ENCODE peak calls at places on chromosomes 16 and 17, in ten cellular contexts. R is Right ventricle myocardium superior; B is progenitor cell of endocrine pancreas; V is germinal center; X is activated CD8-positive, alpha-beta T cell treated with anti-CD3 and anti-CD28 coated beads for 36 hours; L is LHCN-M2; Q is NCI-H1105 treated with DMSO at 0.1 percent for 48 hours; Y is T47D; W is stimulated activated naive B cell treated with anti-CD40 and anti-IgM and Interleukin-4, amounts not matched to agents 10 μg/mL and 1 μg/mL and 100 μg/mL, for 72 hours; K is hepatocyte. H is an unnamed sample.

GRCh38 chr16:31125844-31126243 is 8.4 kb downstream of the KAT8 start:
- DNase-seq in R (no peak), B (no peak), V (no peak), X (no peak), L (no peak), Q (no peak), Y (no peak), W (no peak), K (no peak), H (no peak)

GRCh38 chr17:49964539-49965521 is 4.2 kb upstream of the DLX4 start:
- DNase-seq in R (no peak), B (no peak), V (no peak), X (peak), L (no peak), Q (no peak), Y (no peak), W (no peak), K (no peak), H (no peak)

GRCh38 chr16:87127061-87127765 is 190.0 kb downstream of the C16orf95 start:
- DNase-seq in R (no peak), B (no peak), V (no peak), X (no peak), L (no peak), Q (no peak), Y (no peak), W (no peak), K (peak), H (peak)

GRCh38 chr16:89720520-89720858 is 209 bp downstream of the VPS9D1 start:
- DNase-seq in R (peak), B (peak), V (no peak), X (no peak), L (no peak), Q (no peak), Y (no peak), W (no peak), K (peak), H (no peak)

GRCh38 chr16:66901626-66902025 is 17.1 kb downstream of the CDH16 start:
- DNase-seq in R (peak), B (no peak), V (no peak), X (no peak), L (no peak), Q (no peak), Y (no peak), W (no peak), K (no peak), H (no peak)

GRCh38 chr16:73215482-73216377 is 167.8 kb upstream of the ZFHX3 start:
- DNase-seq in R (no peak), B (no peak), V (no peak), X (no peak), L (no peak), Q (no peak), Y (no peak), W (no peak), K (no peak), H (no peak)

GRCh38 chr16:495127-495748 is 32.3 kb upstream of the CAPN15 start:
- DNase-seq in R (no peak), B (no peak), V (peak), X (peak), L (peak), Q (peak), Y (peak), W (no peak), K (peak), H (no peak)

GRCh38 chr17:31835984-31836383 is 23.1 kb downstream of the COPRS start:
- DNase-seq in R (no peak), B (no peak), V (no peak), X (no peak), L (no peak), Q (no peak), Y (no peak), W (no peak), K (no peak), H (no peak)

GRCh38 chr16:11047057-11047456 is 102.7 kb downstream of the CLEC16A start:
- DNase-seq in R (no peak), B (no peak), V (no peak), X (no peak), L (peak), Q (no peak), Y (no peak), W (no peak), K (peak), H (no peak)

GRCh38 chr17:69669441-69670178 is 255.1 kb downstream of the MAP2K6 start:
- DNase-seq in R (no peak), B (no peak), V (no peak), X (no peak), L (peak), Q (peak), Y (no peak), W (no peak), K (peak), H (no peak)

GRCh38 chr17:3683054-3683511 is 12.9 kb downstream of the P2RX5 start:
- DNase-seq in R (no peak), B (no peak), V (peak), X (peak), L (peak), Q (peak), Y (peak), W (peak), K (no peak), H (no peak)

GRCh38 chr16:30016555-30017276 is 5.9 kb upstream of the DOC2A start:
- DNase-seq in R (no peak), B (no peak), V (no peak), X (no peak), L (no peak), Q (no peak), Y (no peak), W (no peak), K (no peak), H (no peak)

GRCh38 chr17:18262111-18262510 is 1.6 kb downstream of the MIEF2 start:
- DNase-seq in R (peak), B (no peak), V (no peak), X (peak), L (no peak), Q (no peak), Y (no peak), W (no peak), K (no peak), H (no peak)

GRCh38 chr17:19386276-19386863 is 620 bp downstream of the MFAP4 start:
- DNase-seq in R (peak), B (no peak), V (no peak), X (no peak), L (peak), Q (no peak), Y (no peak), W (no peak), K (peak), H (peak)

GRCh38 chr16:1093284-1094123 is 2.5 kb downstream of the C1QTNF8 start:
- DNase-seq in R (peak), B (no peak), V (no peak), X (peak), L (no peak), Q (no peak), Y (no peak), W (no peak), K (no peak), H (no peak)

GRCh38 chr17:3035256-3035967 is 28.0 kb downstream of the OR1D5 start:
- DNase-seq in R (no peak), B (no peak), V (no peak), X (no peak), L (no peak), Q (no peak), Y (no peak), W (no peak), K (no peak), H (no peak)

GRCh38 chr17:36691606-36692005 is 90.2 kb downstream of the MRM1 start:
- DNase-seq in R (no peak), B (no peak), V (no peak), X (no peak), L (no peak), Q (peak), Y (no peak), W (no peak), K (no peak), H (no peak)

GRCh38 chr16:78523212-78523995 is 423.9 kb downstream of the WWOX start:
- DNase-seq in R (no peak), B (no peak), V (no peak), X (no peak), L (no peak), Q (no peak), Y (no peak), W (no peak), K (no peak), H (no peak)

GRCh38 chr17:40316571-40317344 is 7.8 kb downstream of the RARA start:
- DNase-seq in R (peak), B (no peak), V (no peak), X (peak), L (peak), Q (no peak), Y (peak), W (no peak), K (peak), H (peak)

GRCh38 chr17:3965123-3965800 is 1.0 kb upstream of the ATP2A3 start:
- DNase-seq in R (peak), B (no peak), V (peak), X (peak), L (peak), Q (peak), Y (peak), W (peak), K (peak), H (peak)

GRCh38 chr17:80270836-80271235 is 10.2 kb downstream of the RNF213 start:
- DNase-seq in R (no peak), B (peak), V (peak), X (peak), L (no peak), Q (no peak), Y (peak), W (no peak), K (no peak), H (no peak)

GRCh38 chr16:85652431-85653221 is 36.1 kb downstream of the GINS2 start:
- DNase-seq in R (peak), B (no peak), V (no peak), X (peak), L (no peak), Q (peak), Y (peak), W (no peak), K (peak), H (no peak)

GRCh38 chr17:19759934-19760530 is 11.9 kb upstream of the ALDH3A1 start:
- DNase-seq in R (no peak), B (no peak), V (no peak), X (no peak), L (no peak), Q (no peak), Y (no peak), W (no peak), K (no peak), H (no peak)

GRCh38 chr16:2981177-2981898 is 1.1 kb upstream of the PKMYT1 start:
- DNase-seq in R (no peak), B (no peak), V (no peak), X (no peak), L (no peak), Q (no peak), Y (no peak), W (no peak), K (no peak), H (no peak)

H was measured in posterior vena cava.